ENCODE peak calls at places on chromosomes 2 and 18, in seven cellular contexts. C is stomach, W is transverse colon, L is endodermal cell, X is A549, O is dorsolateral prefrontal cortex, M is PC-3. U is an unnamed sample.

GRCh38 chr2:25587361-25587760 is 86.0 kb downstream of the DTNB start:
- DNase-seq in W (no peak), L (no peak), X (no peak), M (peak; percentile 24), O (no peak), C (no peak), U (no peak)

GRCh38 chr2:238096311-238097011 is 3.7 kb upstream of the ESPNL start:
- DNase-seq in M (no peak), X (no peak), O (no peak), W (no peak), L (peak; percentile 71), C (peak; percentile 23), U (peak; percentile 30)

GRCh38 chr2:62292190-62292589 is 96.3 kb downstream of the B3GNT2 start:
- DNase-seq in M (no peak), W (peak; percentile 21), L (no peak), C (peak; percentile 60), O (no peak), X (no peak), U (peak; percentile 70)

GRCh38 chr2:179825494-179825893 is 35.9 kb downstream of the ZNF385B start:
- DNase-seq in O (no peak), L (no peak), X (peak; percentile 16), W (no peak), C (no peak), M (no peak), U (no peak)

GRCh38 chr2:44130441-44130840 is 38.2 kb upstream of the PPM1B start:
- DNase-seq in O (no peak), X (peak; percentile 53), L (no peak), W (no peak), M (no peak), C (no peak), U (no peak)

GRCh38 chr2:205739618-205740017 is 57.3 kb downstream of the NRP2 start:
- DNase-seq in X (no peak), W (no peak), C (no peak), O (no peak), L (no peak), M (no peak), U (no peak)

GRCh38 chr2:117771969-117772630 is 42.4 kb upstream of the DDX18 start:
- DNase-seq in C (no peak), M (peak; percentile 64), O (no peak), W (no peak), X (peak; percentile 38), L (no peak), U (peak; percentile 16)

GRCh38 chr2:204051476-204051875 is 114.9 kb downstream of the ICOS start:
- DNase-seq in C (no peak), X (peak; percentile 8), L (peak; percentile 62), W (no peak), M (peak; percentile 40), O (no peak), U (no peak)

GRCh38 chr2:8116661-8117060 is 565.2 kb upstream of the ID2 start:
- DNase-seq in W (peak; percentile 23), L (no peak), C (no peak), O (no peak), M (no peak), X (no peak), U (no peak)

GRCh38 chr2:39487398-39488250 is 50.5 kb upstream of the MAP4K3 start:
- DNase-seq in L (no peak), C (no peak), W (no peak), M (peak; percentile 74), X (peak; percentile 52), O (no peak), U (no peak)

GRCh38 chr2:42928692-42929576 is 136.6 kb upstream of the HAAO start:
- DNase-seq in W (peak; percentile 79), M (peak; percentile 19), X (peak; percentile 63), C (no peak), L (peak; percentile 88), O (no peak), U (peak; percentile 83)

GRCh38 chr18:61413388-61413787 is 80.2 kb downstream of the CDH20 start:
- DNase-seq in C (no peak), W (no peak), X (no peak), M (no peak), L (no peak), O (no peak), U (no peak)

GRCh38 chr2:128236491-128237035 is 82.1 kb downstream of the HS6ST1 start:
- DNase-seq in L (peak; percentile 54), O (peak; percentile 34), W (no peak), X (no peak), M (peak; percentile 59), C (no peak), U (no peak)

GRCh38 chr2:67650292-67651133 is 253.4 kb downstream of the ETAA1 start:
- DNase-seq in C (peak; percentile 47), O (peak; percentile 55), W (peak; percentile 66), L (peak; percentile 87), M (peak; percentile 85), X (peak; percentile 87), U (peak; percentile 5)

GRCh38 chr2:187461294-187462261 is 13.5 kb upstream of the CALCRL start:
- DNase-seq in X (no peak), O (no peak), L (peak; percentile 86), W (no peak), M (no peak), C (no peak), U (no peak)

GRCh38 chr2:25388491-25388890 is 46.8 kb upstream of the DNMT3A start:
- DNase-seq in M (no peak), X (no peak), L (no peak), O (no peak), C (no peak), W (no peak), U (no peak)

GRCh38 chr2:216666461-216667233 is 28.7 kb downstream of the IGFBP5 start:
- DNase-seq in W (peak; percentile 70), X (peak; percentile 72), M (peak; percentile 93), O (peak; percentile 88), C (peak; percentile 79), L (peak; percentile 97), U (peak; percentile 78)

GRCh38 chr2:176449852-176450251 is 180.6 kb downstream of the MTX2 start:
- DNase-seq in W (no peak), M (no peak), O (no peak), X (no peak), L (peak; percentile 88), C (no peak), U (no peak)

GRCh38 chr2:163191372-163191771 is 352.8 kb upstream of the KCNH7 start:
- DNase-seq in L (no peak), X (peak; percentile 69), O (no peak), C (no peak), M (peak; percentile 61), W (no peak), U (peak; percentile 14)

GRCh38 chr2:9010866-9011265 is 7.4 kb upstream of the MBOAT2 start:
- DNase-seq in O (no peak), X (no peak), C (no peak), L (no peak), M (peak; percentile 32), W (no peak), U (no peak)

GRCh38 chr2:206836722-206837121 is 71.3 kb downstream of the FASTKD2 start:
- DNase-seq in L (no peak), M (no peak), O (no peak), X (no peak), W (no peak), C (no peak), U (no peak)

GRCh38 chr2:206838690-206839089 is 73.3 kb downstream of the FASTKD2 start:
- DNase-seq in M (no peak), O (no peak), C (no peak), X (no peak), L (no peak), W (no peak), U (no peak)

GRCh38 chr2:206831442-206831995 is 66.1 kb downstream of the FASTKD2 start:
- DNase-seq in L (peak; percentile 50), X (no peak), C (no peak), O (no peak), M (no peak), W (no peak), U (no peak)

GRCh38 chr2:206833291-206833690 is 67.9 kb downstream of the FASTKD2 start:
- DNase-seq in L (no peak), W (no peak), X (no peak), M (no peak), O (no peak), C (no peak), U (no peak)

GRCh38 chr2:206832886-206833285 is 67.5 kb downstream of the FASTKD2 start:
- DNase-seq in M (no peak), C (no peak), O (no peak), L (no peak), W (no peak), X (no peak), U (no peak)
- H3K27ac ChIP-seq in M (no peak overlapping the region), C (no peak overlapping the region), O (no peak overlapping the region), L (no peak overlapping the region), W (no peak overlapping the region), X (no peak overlapping the region), U (no peak overlapping the region)

GRCh38 chr2:135633582-135633981 is 102.3 kb downstream of the R3HDM1 start:
- DNase-seq in X (no peak), O (no peak), C (no peak), W (peak; percentile 36), M (no peak), L (no peak), U (no peak)

GRCh38 chr2:135635212-135635835 is 104.0 kb downstream of the R3HDM1 start:
- DNase-seq in W (no peak), L (no peak), X (no peak), O (no peak), C (no peak), M (no peak), U (no peak)

GRCh38 chr2:135629520-135629919 is 98.2 kb downstream of the R3HDM1 start:
- DNase-seq in C (no peak), X (no peak), W (no peak), L (no peak), O (no peak), M (no peak), U (no peak)

DNA sequence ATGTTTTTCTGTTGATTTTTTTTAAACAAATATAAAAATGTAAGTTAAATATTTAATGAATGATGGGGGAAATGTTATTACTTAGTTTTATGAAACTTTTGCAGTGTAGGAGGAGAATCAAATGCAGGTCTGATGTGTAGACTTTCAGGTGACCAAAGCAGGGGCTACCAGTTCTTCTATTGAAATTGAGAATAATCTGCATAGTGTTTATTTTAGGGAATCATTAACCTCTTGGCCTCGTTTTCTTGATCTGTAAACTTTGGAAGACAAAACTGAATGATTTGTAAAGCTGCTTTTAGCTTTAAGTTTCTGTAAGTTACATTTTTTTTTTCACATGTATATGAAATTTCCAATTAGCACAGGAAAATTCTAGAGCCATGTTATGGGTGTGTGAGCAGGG is 99.2 kb downstream of the R3HDM1 start:
- DNase-seq in W (no peak), M (no peak), O (no peak), L (no peak), X (no peak), C (no peak), U (no peak)
- H3K27ac ChIP-seq in W (no peak overlapping the region), M (no peak overlapping the region), O (no peak overlapping the region), L (no peak overlapping the region), X (no peak overlapping the region), C (no peak overlapping the region), U (no peak overlapping the region)

DNA sequence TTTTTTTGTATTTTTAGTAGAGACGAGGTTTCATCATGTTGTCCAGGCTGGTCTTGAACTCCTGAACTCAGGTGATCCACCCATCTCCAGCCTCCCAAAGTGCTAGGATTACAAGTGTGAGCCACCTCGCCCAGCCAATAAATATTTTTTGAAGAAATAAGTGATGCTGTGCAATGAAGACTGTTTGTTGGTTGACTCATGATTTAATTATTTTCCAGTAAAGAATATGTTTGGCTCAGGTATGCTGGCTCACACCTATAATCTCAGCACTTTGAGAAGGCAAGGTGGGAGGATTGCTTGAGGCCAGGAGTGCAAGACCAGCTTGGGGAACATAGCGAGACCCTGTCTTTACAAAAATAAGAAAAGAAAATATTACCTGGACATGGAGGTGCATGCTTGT is 41.8 kb upstream of the LPIN2 start:
- DNase-seq in X (no peak), O (no peak), C (no peak), W (no peak), L (no peak), M (peak; percentile 46), U (no peak)
- H3K27ac ChIP-seq in X (no peak overlapping the region), O (no peak overlapping the region), C (no peak overlapping the region), W (no peak overlapping the region), L (no peak overlapping the region), M (no peak overlapping the region), U (no peak overlapping the region)

GRCh38 chr2:134269986-134270735 is 16.3 kb downstream of the MGAT5 start:
- DNase-seq in O (no peak), W (no peak), X (no peak), C (no peak), M (no peak), L (no peak), U (no peak)
- H3K27ac ChIP-seq in O (no peak overlapping the region), W (no peak overlapping the region), X (no peak overlapping the region), C (no peak overlapping the region), M (no peak overlapping the region), L (no peak overlapping the region), U (no peak overlapping the region)

U was measured in small intestine.